ENCODE peak calls at places on chromosome 20, in nine cellular contexts. H is pancreas, I is brain microvascular endothelial cell, V is fibroblast of mammary gland, T is psoas muscle, N is WERI-Rb-1, B is keratinocyte, J is Peyer's patch, E is left lung. F is an unnamed sample.

GRCh38 chr20:31870703-31871601 is 518 bp downstream of the TTLL9 start:
- DNase-seq in N (no peak), B (no peak), T (no peak), I (no peak), H (no peak), V (no peak), J (peak), E (no peak), F (no peak)

GRCh38 chr20:32536861-32537656 is 48.1 kb downstream of the NOL4L start:
- DNase-seq in J (peak), E (peak), I (no peak), N (no peak), T (peak), H (peak), V (no peak), B (no peak), F (no peak)

GRCh38 chr20:56859039-56859750 is 230.1 kb downstream of the TFAP2C start:
- DNase-seq in H (no peak), V (no peak), J (no peak), I (no peak), E (no peak), N (no peak), T (no peak), B (no peak), F (no peak)

GRCh38 chr20:15236812-15237211 is 899.4 kb upstream of the FLRT3 start:
- DNase-seq in E (no peak), B (peak), H (no peak), I (peak), J (no peak), T (no peak), V (peak), N (peak), F (peak)

GRCh38 chr20:62879275-62880146 is 17.9 kb upstream of the TCFL5 start:
- DNase-seq in B (no peak), H (no peak), N (no peak), I (no peak), J (peak), E (no peak), T (no peak), V (no peak), F (no peak)

GRCh38 chr20:44858959-44859358 is 26.5 kb upstream of the YWHAB start:
- DNase-seq in H (no peak), I (no peak), T (no peak), J (no peak), N (no peak), B (no peak), V (peak), E (no peak), F (no peak)

GRCh38 chr20:53672484-53673129 is 79.0 kb upstream of the ZNF217 start:
- DNase-seq in V (peak), E (no peak), B (no peak), N (no peak), J (no peak), H (no peak), I (no peak), T (no peak), F (no peak)

GRCh38 chr20:61531553-61532345 is 279.7 kb downstream of the CDH4 start:
- DNase-seq in I (no peak), H (no peak), N (no peak), B (peak), V (peak), T (no peak), E (no peak), J (no peak), F (no peak)

GRCh38 chr20:24998121-24998520 is 5.6 kb upstream of the APMAP start:
- DNase-seq in V (no peak), B (no peak), E (no peak), I (no peak), T (no peak), N (no peak), J (no peak), H (no peak), F (no peak)

GRCh38 chr20:44196278-44196677 is 9.3 kb upstream of the JPH2 start:
- DNase-seq in T (no peak), V (peak), H (no peak), J (no peak), B (no peak), N (no peak), E (no peak), I (no peak), F (no peak)

GRCh38 chr20:54167909-54168872 is 5.6 kb downstream of the CYP24A1 start:
- DNase-seq in B (no peak), T (no peak), V (peak), H (no peak), I (no peak), N (no peak), E (no peak), J (no peak), F (no peak)

GRCh38 chr20:45629496-45630100 is at the start of gene WFDC10A:
- DNase-seq in N (peak), E (peak), V (peak), I (peak), H (no peak), T (no peak), J (no peak), B (peak), F (peak)

GRCh38 chr20:57941121-57941522 is 231.3 kb upstream of the PMEPA1 start:
- DNase-seq in B (no peak), V (no peak), T (no peak), H (no peak), E (no peak), I (no peak), N (no peak), J (peak), F (no peak)

GRCh38 chr20:17859616-17860232 is 108.9 kb downstream of the SNX5 start:
- DNase-seq in H (peak), E (no peak), N (no peak), J (no peak), V (no peak), I (no peak), T (no peak), B (no peak), F (no peak)

GRCh38 chr20:37422791-37423286 is 76.9 kb downstream of the SRC start:
- DNase-seq in N (no peak), B (no peak), H (no peak), I (no peak), T (no peak), J (no peak), V (no peak), E (no peak), F (no peak)
- TF ChIP-seq CTCF in N (no peak), B (no peak), H (no peak), I (no peak), T (no peak), J (no peak), V (no peak), E (no peak), F (no peak)

GRCh38 chr20:634526-634925 is 18.5 kb downstream of the SRXN1 start:
- DNase-seq in I (no peak), T (no peak), E (no peak), V (no peak), H (no peak), J (no peak), B (no peak), N (peak), F (no peak)

GRCh38 chr20:637559-637958 is 15.4 kb downstream of the SRXN1 start:
- DNase-seq in B (no peak), H (no peak), J (no peak), N (no peak), T (no peak), E (no peak), I (no peak), V (no peak), F (no peak)

GRCh38 chr20:638579-638978 is 14.4 kb downstream of the SRXN1 start:
- DNase-seq in J (no peak), E (no peak), H (no peak), B (no peak), N (no peak), V (no peak), T (no peak), I (no peak), F (no peak)

GRCh38 chr20:635028-635427 is 18.0 kb downstream of the SRXN1 start:
- DNase-seq in V (no peak), N (no peak), I (no peak), H (no peak), T (no peak), E (no peak), J (no peak), B (no peak), F (no peak)

GRCh38 chr20:635609-636338 is 17.2 kb downstream of the SRXN1 start:
- DNase-seq in J (no peak), E (no peak), V (no peak), I (no peak), N (no peak), H (no peak), T (no peak), B (no peak), F (no peak)
- H3K4me3 ChIP-seq in J (no peak), E (no peak), V (no peak), I (no peak), N (no peak), H (no peak), T (no peak), B (no peak), F (no peak)

DNA sequence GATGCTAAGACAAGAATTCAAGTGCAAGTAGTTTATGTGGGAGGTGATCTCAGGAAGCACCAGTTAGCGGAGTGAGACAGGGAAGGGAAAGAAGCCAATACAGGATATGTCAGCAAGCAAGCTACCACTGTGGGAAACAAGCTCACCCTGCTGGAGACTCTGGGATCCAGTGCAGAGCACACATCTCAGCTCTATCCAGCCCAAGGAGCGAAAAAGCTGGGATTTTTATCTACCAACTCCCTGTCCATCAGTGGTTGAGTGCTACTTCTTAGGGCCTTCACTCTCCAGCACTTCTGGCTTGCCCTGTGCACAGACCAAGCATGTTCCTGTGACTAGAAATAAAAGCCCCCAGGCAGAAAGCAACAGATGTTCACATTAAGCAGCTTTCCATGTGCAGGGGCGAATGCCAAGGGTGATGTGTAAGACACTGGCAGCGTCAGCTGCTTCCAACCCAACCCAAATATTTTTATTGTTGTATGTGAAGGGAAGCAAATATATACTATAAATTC is 10.8 kb upstream of the RNF24 start:
- DNase-seq in H (no peak), N (peak), E (no peak), V (peak), J (no peak), T (no peak), I (peak), B (no peak), F (peak)
- TF ChIP-seq CTCF in H (no peak), N (peak), E (peak), V (peak), J (no peak), T (peak), I (peak), B (peak), F (peak)

GRCh38 chr20:41696428-41696827 is 78.3 kb upstream of the CHD6 start:
- DNase-seq in V (peak), I (no peak), E (no peak), J (no peak), T (no peak), H (no peak), B (no peak), N (no peak), F (no peak)

GRCh38 chr20:41692479-41693135 is 74.4 kb upstream of the CHD6 start:
- DNase-seq in J (peak), T (peak), H (peak), N (peak), E (peak), I (peak), V (peak), B (no peak), F (peak)

GRCh38 chr20:41694796-41695195 is 76.6 kb upstream of the CHD6 start:
- DNase-seq in B (no peak), I (no peak), T (no peak), N (no peak), E (no peak), J (no peak), H (no peak), V (no peak), F (no peak)

GRCh38 chr20:41690702-41691101 is 72.5 kb upstream of the CHD6 start:
- DNase-seq in J (no peak), N (no peak), T (no peak), B (no peak), H (no peak), V (no peak), E (no peak), I (no peak), F (no peak)

GRCh38 chr20:41693136-41693979 is 75.2 kb upstream of the CHD6 start:
- DNase-seq in I (peak), T (peak), N (peak), E (peak), V (peak), B (no peak), H (peak), J (peak), F (peak)
- H3K4me3 ChIP-seq in I (peak), T (peak), N (peak), E (peak), V (peak), B (peak), H (peak), J (peak), F (peak)

GRCh38 chr20:49928411-49929141 is 7.6 kb upstream of the RNF114 start:
- DNase-seq in B (no peak), I (peak), E (peak), N (peak), T (peak), J (peak), H (peak), V (peak), F (peak)
- TF ChIP-seq CTCF in B (peak), I (peak), E (peak), N (peak), T (peak), J (peak), H (peak), V (peak), F (peak)

DNA sequence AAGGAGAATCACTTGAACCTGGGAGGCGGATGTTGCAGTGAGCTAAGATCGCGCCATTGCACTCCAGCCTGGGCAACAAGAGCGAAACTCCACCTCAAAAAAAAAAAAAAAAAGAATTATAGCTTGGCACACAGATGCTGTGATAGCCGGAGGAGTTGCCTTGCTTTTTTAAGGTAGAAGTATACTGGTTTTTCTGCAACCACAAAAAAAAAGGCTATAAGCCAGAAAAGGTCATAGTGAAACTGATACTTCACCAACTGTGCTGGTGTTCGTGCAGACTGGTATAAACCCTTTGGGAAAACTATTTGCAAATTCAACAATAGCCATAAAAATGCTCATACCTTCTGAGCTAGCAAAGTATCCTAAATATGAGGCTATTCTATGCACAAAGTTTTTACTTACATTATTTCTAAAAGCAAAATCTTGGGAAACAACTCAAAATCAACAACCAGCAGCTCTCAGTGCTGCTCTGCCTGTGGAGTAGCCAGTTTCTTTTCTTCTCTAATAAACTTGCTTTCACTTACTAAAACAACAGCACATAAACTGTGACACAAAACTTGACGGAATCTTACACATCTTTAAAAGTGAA is 44.0 kb downstream of the B4GALT5 start:
- DNase-seq in H (no peak), N (no peak), B (no peak), I (no peak), J (no peak), T (no peak), E (no peak), V (no peak), F (no peak)
- H3K4me3 ChIP-seq in H (no peak), N (no peak), B (no peak), I (no peak), J (peak), T (peak), E (no peak), V (no peak), F (no peak)

GRCh38 chr20:1505361-1505760 is 14.1 kb upstream of the SIRPB2 start:
- DNase-seq in B (peak), I (peak), J (no peak), H (no peak), V (peak), N (no peak), E (no peak), T (no peak), F (no peak)

GRCh38 chr20:1505871-1506270 is 14.7 kb upstream of the SIRPB2 start:
- DNase-seq in J (no peak), V (no peak), T (no peak), H (no peak), I (no peak), B (no peak), E (no peak), N (no peak), F (no peak)

GRCh38 chr20:1507276-1507675 is 16.1 kb upstream of the SIRPB2 start:
- DNase-seq in N (peak), V (no peak), E (no peak), B (no peak), J (no peak), I (no peak), T (no peak), H (no peak), F (no peak)

GRCh38 chr20:1508576-1508975 is 17.4 kb upstream of the SIRPB2 start:
- DNase-seq in V (no peak), E (no peak), I (no peak), H (no peak), J (no peak), T (no peak), B (no peak), N (no peak), F (no peak)

DNA sequence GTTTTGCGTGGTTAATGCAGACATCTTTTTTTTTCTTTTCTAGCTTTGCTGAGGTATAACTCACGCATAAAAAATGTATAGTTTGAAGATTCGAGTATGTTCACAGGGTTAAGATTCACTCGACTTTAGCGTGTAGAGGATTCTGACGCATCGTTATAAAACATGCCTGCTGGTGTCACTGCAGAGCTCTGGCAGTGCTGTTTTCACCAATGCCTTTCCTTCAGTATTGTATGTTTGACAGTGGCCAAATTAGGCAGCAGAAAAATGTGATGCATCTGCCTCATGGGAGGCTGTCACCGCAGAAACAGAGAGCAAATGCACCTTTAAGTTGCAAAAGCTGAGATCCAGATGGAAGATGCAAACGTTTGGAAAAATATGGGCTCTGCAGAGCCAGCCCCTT is 18.0 kb upstream of the SIRPB2 start:
- DNase-seq in I (peak), T (no peak), N (no peak), J (no peak), H (no peak), B (no peak), V (peak), E (no peak), F (no peak)
- TF ChIP-seq CTCF in I (peak), T (peak), N (no peak), J (peak), H (no peak), B (peak), V (peak), E (no peak), F (peak)

GRCh38 chr20:40683221-40683893 is 5.7 kb downstream of the MAFB start:
- DNase-seq in T (peak), N (no peak), V (no peak), I (peak), E (no peak), H (no peak), B (no peak), J (no peak), F (no peak)
- H3K4me3 ChIP-seq in T (peak), N (no peak), V (no peak), I (peak), E (peak), H (no peak), B (peak), J (peak), F (no peak)

F was measured in HFF-Myc.